ENCODE peak calls at places on chromosomes 5 and 9, in six cellular contexts. L, C, B, O, R and M are unnamed samples.

GRCh38 chr5:142186821-142187594 is 78.4 kb downstream of the NDFIP1 start:
- DNase-seq in O (no peak), R (no peak), C (no peak), L (no peak), B (no peak), M (no peak)

GRCh38 chr9:8916771-8917170 is 1117.2 kb upstream of the DMAC1 start:
- DNase-seq in R (no peak), B (no peak), O (no peak), L (no peak), C (no peak), M (no peak)

GRCh38 chr5:88049156-88049555 is 219.5 kb downstream of the TMEM161B start:
- DNase-seq in B (no peak), O (no peak), L (no peak), C (no peak), R (no peak), M (no peak)

GRCh38 chr5:74947961-74948613 is 81.9 kb upstream of the FAM169A start:
- DNase-seq in L (no peak), O (no peak), C (peak), B (no peak), R (no peak), M (no peak)

GRCh38 chr9:134840511-134840910 is 40.1 kb upstream of the FCN2 start:
- DNase-seq in O (no peak), B (no peak), C (no peak), L (no peak), R (no peak), M (no peak)

GRCh38 chr5:147317978-147318684 is 83.3 kb downstream of the STK32A start:
- DNase-seq in B (no peak), C (no peak), O (no peak), L (no peak), R (no peak), M (no peak)

GRCh38 chr5:149474198-149474597 is 77.0 kb downstream of the CSNK1A1 start:
- DNase-seq in L (no peak), B (no peak), O (no peak), C (peak), R (no peak), M (no peak)

GRCh38 chr5:126525630-126526245 is 69.3 kb downstream of the ALDH7A1 start:
- DNase-seq in L (no peak), C (peak), R (peak), O (peak), B (peak), M (peak)

GRCh38 chr9:100466828-100467220 is 6.1 kb upstream of the TMEFF1 start:
- DNase-seq in O (no peak), B (no peak), R (no peak), L (no peak), C (no peak), M (no peak)

GRCh38 chr5:78534148-78535009 is 114.2 kb downstream of the LHFPL2 start:
- DNase-seq in R (no peak), O (peak), L (no peak), B (no peak), C (peak), M (peak)

GRCh38 chr9:113474372-113474771 is 10.8 kb downstream of the RGS3 start:
- DNase-seq in L (no peak), B (no peak), R (no peak), O (no peak), C (no peak), M (no peak)